ENCODE peak calls at places on chromosome 18, in nine cellular contexts. V, P, X, Q, M, F, C, T and Y are unnamed samples.

GRCh38 chr18:43049021-43049420 is 66.5 kb downstream of the RIT2 start:
- DNase-seq in C (no peak), V (no peak), T (no peak), F (no peak), X (no peak), Q (no peak), M (peak; percentile 79), P (no peak), Y (no peak)

GRCh38 chr18:2555895-2556294 is 15.4 kb downstream of the METTL4 start:
- DNase-seq in F (no peak), P (no peak), Q (no peak), X (no peak), C (no peak), V (no peak), M (no peak), T (no peak), Y (no peak)

GRCh38 chr18:77392323-77392722 is 142.7 kb downstream of the GALR1 start:
- DNase-seq in C (no peak), T (no peak), X (no peak), Q (no peak), P (no peak), V (no peak), F (no peak), M (no peak), Y (no peak)

GRCh38 chr18:24917767-24918166 is 434.2 kb downstream of the ZNF521 start:
- DNase-seq in C (no peak), V (no peak), X (no peak), T (no peak), Q (no peak), M (no peak), F (no peak), P (no peak), Y (no peak)

GRCh38 chr18:55781481-55781957 is 193.5 kb upstream of the TCF4 start:
- DNase-seq in Q (peak; percentile 83), V (no peak), M (peak; percentile 79), T (no peak), P (no peak), X (no peak), C (no peak), F (no peak), Y (no peak)

GRCh38 chr18:22265838-22266237 is 96.4 kb downstream of the GATA6 start:
- DNase-seq in Q (no peak), V (no peak), M (no peak), F (no peak), T (no peak), X (no peak), C (no peak), P (no peak), Y (no peak)

GRCh38 chr18:7840445-7840844 is 273.3 kb downstream of the PTPRM start:
- DNase-seq in Q (no peak), F (no peak), T (no peak), P (no peak), X (no peak), V (no peak), C (no peak), M (no peak), Y (no peak)

GRCh38 chr18:13159579-13159978 is 59.0 kb upstream of the LDLRAD4 start:
- DNase-seq in Q (peak; percentile 91), V (peak; percentile 75), C (no peak), X (peak; percentile 44), F (peak; percentile 56), P (peak; percentile 68), T (peak; percentile 39), M (peak; percentile 53), Y (peak; percentile 76)

GRCh38 chr18:31041346-31042067 is 1.0 kb downstream of the DSC3 start:
- DNase-seq in C (no peak), P (no peak), F (no peak), Q (peak; percentile 56), V (no peak), X (no peak), M (peak; percentile 11), T (no peak), Y (no peak)
- TF ChIP-seq EZH2 in C (peak; percentile 97), P (no peak), F (no peak), Q (peak; percentile 92), V (no peak), X (no peak), M (no peak), T (no peak), Y (no peak)

GRCh38 chr18:906416-907170 is 1.9 kb downstream of the ADCYAP1 start:
- DNase-seq in M (no peak), T (no peak), F (no peak), P (no peak), V (no peak), C (peak; percentile 72), Q (peak; percentile 91), X (no peak), Y (no peak)

GRCh38 chr18:905948-906415 is 1.3 kb downstream of the ADCYAP1 start:
- DNase-seq in M (no peak), V (no peak), Q (peak; percentile 46), P (no peak), C (no peak), T (no peak), X (no peak), F (no peak), Y (no peak)

GRCh38 chr18:907171-907879 is 2.7 kb downstream of the ADCYAP1 start:
- DNase-seq in C (no peak), T (no peak), Q (peak; percentile 61), V (no peak), X (no peak), F (no peak), M (no peak), P (no peak), Y (no peak)

GRCh38 chr18:908631-909621 is 4.3 kb downstream of the ADCYAP1 start:
- DNase-seq in M (no peak), V (no peak), Q (peak; percentile 80), F (no peak), C (no peak), T (no peak), P (no peak), X (no peak), Y (no peak)

DNA sequence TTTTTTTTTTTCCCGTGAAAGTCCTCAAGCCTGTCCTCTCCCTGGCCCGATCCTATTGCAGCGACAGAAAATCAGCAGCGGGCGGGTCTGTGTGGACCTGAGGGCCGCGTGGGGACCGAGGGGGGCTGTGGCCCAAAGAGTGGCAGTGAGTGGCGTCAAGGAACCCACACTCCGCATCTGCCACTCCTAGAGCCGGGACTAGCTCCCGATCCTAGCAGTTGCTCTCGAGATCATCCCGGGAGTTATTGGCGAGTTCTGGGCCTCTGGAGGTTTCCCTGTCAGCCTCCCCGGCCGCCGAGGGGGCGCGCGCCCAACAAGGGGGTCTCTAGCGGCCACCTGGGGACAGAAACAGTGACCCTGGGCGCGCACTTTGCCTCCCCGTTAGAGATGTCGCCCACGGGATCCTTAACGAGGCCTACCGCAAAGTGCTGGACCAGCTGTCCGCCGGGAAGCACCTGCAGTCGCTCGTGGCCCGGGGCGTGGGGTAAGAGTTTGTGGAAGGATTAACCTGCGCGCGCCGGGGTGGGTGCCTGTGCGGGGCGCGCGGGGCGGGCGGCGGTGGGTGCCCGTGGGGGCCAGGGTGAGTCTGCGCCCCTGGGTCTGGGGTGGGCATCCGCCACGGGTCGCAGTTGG is 3.3 kb downstream of the ADCYAP1 start:
- DNase-seq in C (no peak), V (no peak), T (no peak), P (no peak), M (no peak), X (no peak), F (no peak), Q (peak; percentile 44), Y (no peak)
- TF ChIP-seq EZH2 in C (peak; percentile 88), V (no peak), T (no peak), P (no peak), M (peak; percentile 93), X (no peak), F (no peak), Q (peak; percentile 85), Y (peak; percentile 89)

GRCh38 chr18:78975699-78976098 is 3.9 kb upstream of the SALL3 start:
- DNase-seq in F (no peak), C (no peak), T (no peak), Q (no peak), X (no peak), M (no peak), V (no peak), P (no peak), Y (no peak)

GRCh38 chr18:78977627-78978271 is 1.9 kb upstream of the SALL3 start:
- DNase-seq in P (no peak), Q (peak; percentile 60), X (no peak), C (no peak), V (no peak), T (no peak), F (no peak), M (peak; percentile 23), Y (no peak)

GRCh38 chr18:78975282-78975681 is 4.3 kb upstream of the SALL3 start:
- DNase-seq in X (no peak), C (no peak), M (no peak), V (no peak), T (no peak), F (no peak), P (no peak), Q (no peak), Y (no peak)

GRCh38 chr18:78978336-78979057 is 1.1 kb upstream of the SALL3 start:
- DNase-seq in T (no peak), V (no peak), C (no peak), M (peak; percentile 47), P (no peak), F (no peak), X (no peak), Q (peak; percentile 60), Y (no peak)

DNA sequence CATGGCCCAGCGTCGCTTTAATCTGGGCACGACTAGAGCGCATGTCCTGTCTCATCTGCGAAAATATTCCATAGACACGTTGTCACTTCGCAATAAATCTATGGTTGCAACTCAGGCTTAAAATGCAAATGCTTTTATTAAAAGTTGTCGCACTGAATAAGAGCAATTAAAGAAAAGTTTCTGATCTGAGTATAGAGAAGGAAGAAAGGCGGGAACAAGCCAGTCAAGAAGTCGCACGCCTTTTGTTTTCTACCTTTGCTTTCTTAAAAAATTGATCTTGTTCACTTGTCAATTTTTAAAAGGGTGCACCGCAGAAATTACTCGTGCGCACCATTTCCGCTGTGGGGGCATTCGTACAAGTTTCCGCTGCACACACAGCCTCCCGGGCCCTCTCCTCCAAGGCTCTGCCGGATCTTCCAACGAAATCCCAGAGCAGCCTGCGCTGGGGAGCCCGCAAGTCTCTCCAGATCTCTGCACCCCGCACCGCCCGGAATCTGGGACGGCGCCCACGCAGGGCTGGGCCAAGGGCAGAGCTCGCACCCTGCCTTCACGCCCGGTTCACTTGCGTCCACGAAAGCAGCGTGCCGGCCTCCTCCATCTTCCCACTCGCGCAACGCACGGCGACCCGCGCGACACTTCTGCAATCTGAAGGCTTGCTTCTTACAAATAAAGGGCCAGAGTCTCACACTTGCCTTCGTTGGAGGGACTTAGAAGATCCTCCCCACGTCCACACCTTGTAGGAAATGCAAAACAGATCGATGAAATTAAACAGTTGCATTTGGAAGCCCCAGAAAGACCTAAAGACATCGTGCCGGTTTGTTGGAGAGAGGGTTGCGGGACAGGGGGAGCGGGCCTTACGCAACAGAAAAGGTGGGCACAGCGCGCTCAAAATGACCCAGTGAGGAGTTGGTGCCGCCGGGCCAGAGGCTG is 2.7 kb upstream of the SALL3 start:
- DNase-seq in Q (peak; percentile 37), P (no peak), T (no peak), M (no peak), V (no peak), F (no peak), C (no peak), X (no peak), Y (no peak)
- TF ChIP-seq EZH2 in Q (peak; percentile 90), P (no peak), T (no peak), M (no peak), V (no peak), F (no peak), C (peak; percentile 97), X (no peak), Y (no peak)

GRCh38 chr18:48408111-48408726 is 964 bp downstream of the ZBTB7C start:
- DNase-seq in V (no peak), T (no peak), F (no peak), X (no peak), P (no peak), Q (peak; percentile 36), M (peak; percentile 14), C (no peak), Y (no peak)

GRCh38 chr18:48408727-48409590 is at the start of gene ZBTB7C:
- DNase-seq in M (peak; percentile 24), V (peak; percentile 39), C (no peak), T (no peak), X (no peak), P (peak; percentile 46), Q (peak; percentile 65), F (no peak), Y (no peak)

GRCh38 chr18:48407358-48407757 is 1.8 kb downstream of the ZBTB7C start:
- DNase-seq in X (no peak), T (no peak), F (no peak), M (no peak), P (no peak), V (no peak), C (no peak), Q (no peak), Y (no peak)

GRCh38 chr18:48410095-48410920 is 1.1 kb upstream of the ZBTB7C start:
- DNase-seq in X (peak; percentile 67), F (no peak), P (peak; percentile 96), C (peak; percentile 57), Q (peak; percentile 94), M (peak; percentile 82), V (peak; percentile 91), T (peak; percentile 80), Y (peak; percentile 65)

GRCh38 chr18:48409591-48410094 is 460 bp upstream of the ZBTB7C start:
- DNase-seq in C (no peak), M (peak; percentile 19), V (no peak), Q (peak; percentile 49), X (no peak), T (no peak), P (peak; percentile 36), F (no peak), Y (no peak)
- TF ChIP-seq EZH2 in C (peak; percentile 11), M (no peak), V (no peak), Q (no peak), X (no peak), T (no peak), P (no peak), F (no peak), Y (no peak)